ENCODE peak calls at places on chromosomes 13 and 19, in five cellular contexts. One of them, this sample, is unnamed.

GRCh38 chr13:59274958-59275727 is 888.6 kb downstream of the DIAPH3 start:
- DNase-seq in effector memory CD8-positive, alpha-beta T cell: no peak
- DNase-seq in epithelial cell of esophagus: no peak
- DNase-seq in NCI-H774: no peak
- DNase-seq in stimulated activated CD4-positive, alpha-beta T cell treated with anti-CD3 and anti-CD28 coated beads, Interleukin-15, amount 100 ng/mL, for 1 hour: no peak
- DNase-seq in this sample: no peak

GRCh38 chr13:73851104-73851503 is 283.1 kb downstream of the KLF12 start:
- DNase-seq in effector memory CD8-positive, alpha-beta T cell: no peak
- DNase-seq in epithelial cell of esophagus: no peak
- DNase-seq in NCI-H774: no peak
- DNase-seq in stimulated activated CD4-positive, alpha-beta T cell treated with anti-CD3 and anti-CD28 coated beads, Interleukin-15, amount 100 ng/mL, for 1 hour: no peak
- DNase-seq in this sample: no peak

GRCh38 chr13:100517135-100517534 is 71.5 kb downstream of the GGACT start:
- DNase-seq in effector memory CD8-positive, alpha-beta T cell: no peak
- DNase-seq in epithelial cell of esophagus: no peak
- DNase-seq in NCI-H774: no peak
- DNase-seq in stimulated activated CD4-positive, alpha-beta T cell treated with anti-CD3 and anti-CD28 coated beads, Interleukin-15, amount 100 ng/mL, for 1 hour: no peak
- DNase-seq in this sample: no peak

GRCh38 chr13:48653074-48654054 is at the start of gene CYSLTR2:
- DNase-seq in effector memory CD8-positive, alpha-beta T cell: peak
- DNase-seq in epithelial cell of esophagus: no peak
- DNase-seq in NCI-H774: no peak
- DNase-seq in stimulated activated CD4-positive, alpha-beta T cell treated with anti-CD3 and anti-CD28 coated beads, Interleukin-15, amount 100 ng/mL, for 1 hour: no peak
- DNase-seq in this sample: peak

GRCh38 chr19:40862333-40862732 is 12.1 kb upstream of the CYP2A6 start:
- DNase-seq in effector memory CD8-positive, alpha-beta T cell: no peak
- DNase-seq in epithelial cell of esophagus: no peak
- DNase-seq in NCI-H774: no peak
- DNase-seq in stimulated activated CD4-positive, alpha-beta T cell treated with anti-CD3 and anti-CD28 coated beads, Interleukin-15, amount 100 ng/mL, for 1 hour: no peak
- DNase-seq in this sample: no peak

GRCh38 chr19:53881482-53882390 is at the start of gene PRKCG:
- DNase-seq in effector memory CD8-positive, alpha-beta T cell: peak
- DNase-seq in epithelial cell of esophagus: peak
- DNase-seq in NCI-H774: no peak
- DNase-seq in stimulated activated CD4-positive, alpha-beta T cell treated with anti-CD3 and anti-CD28 coated beads, Interleukin-15, amount 100 ng/mL, for 1 hour: no peak
- DNase-seq in this sample: peak

GRCh38 chr19:58514564-58515020 is 2.8 kb upstream of the SLC27A5 start:
- DNase-seq in effector memory CD8-positive, alpha-beta T cell: no peak
- DNase-seq in epithelial cell of esophagus: no peak
- DNase-seq in NCI-H774: no peak
- DNase-seq in stimulated activated CD4-positive, alpha-beta T cell treated with anti-CD3 and anti-CD28 coated beads, Interleukin-15, amount 100 ng/mL, for 1 hour: no peak
- DNase-seq in this sample: no peak

GRCh38 chr13:41941174-41941573 is 19.7 kb downstream of the VWA8 start:
- DNase-seq in effector memory CD8-positive, alpha-beta T cell: no peak
- DNase-seq in epithelial cell of esophagus: peak
- DNase-seq in NCI-H774: no peak
- DNase-seq in stimulated activated CD4-positive, alpha-beta T cell treated with anti-CD3 and anti-CD28 coated beads, Interleukin-15, amount 100 ng/mL, for 1 hour: no peak
- DNase-seq in this sample: no peak

GRCh38 chr19:1819976-1820255 is 7.8 kb upstream of the ATP8B3 start:
- DNase-seq in effector memory CD8-positive, alpha-beta T cell: no peak
- DNase-seq in epithelial cell of esophagus: no peak
- DNase-seq in NCI-H774: no peak
- DNase-seq in stimulated activated CD4-positive, alpha-beta T cell treated with anti-CD3 and anti-CD28 coated beads, Interleukin-15, amount 100 ng/mL, for 1 hour: no peak
- DNase-seq in this sample: no peak

GRCh38 chr13:71867101-71867814 is at the start of gene DACH1:
- DNase-seq in effector memory CD8-positive, alpha-beta T cell: no peak
- DNase-seq in epithelial cell of esophagus: peak
- DNase-seq in NCI-H774: peak
- DNase-seq in stimulated activated CD4-positive, alpha-beta T cell treated with anti-CD3 and anti-CD28 coated beads, Interleukin-15, amount 100 ng/mL, for 1 hour: no peak
- DNase-seq in this sample: no peak

This sample was measured in CD4-positive, alpha-beta memory T cell.